ENCODE peak calls at places on chromosomes 5 and 9, in seven cellular contexts. D, E, H, O, Q, B and R are unnamed samples.
A peak's percentile ranks its signal among the peaks of the same experiment; 100 is the strongest.

GRCh38 chr5:3394046-3394597 is 201.5 kb upstream of the IRX1 start:
- DNase-seq in Q (no peak), B (no peak), O (no peak), E (no peak), D (no peak), H (no peak), R (no peak)

GRCh38 chr5:142432369-142432863 is 107.6 kb upstream of the SPRY4 start:
- DNase-seq in O (peak; percentile 69), E (no peak), B (no peak), D (peak; percentile 25), H (no peak), Q (no peak), R (no peak)

GRCh38 chr5:5141625-5142527 is 1.7 kb downstream of the ADAMTS16 start:
- DNase-seq in D (no peak), E (peak; percentile 71), O (peak; percentile 85), B (peak; percentile 66), Q (peak; percentile 46), H (peak; percentile 79), R (peak; percentile 52)

GRCh38 chr9:106482733-106483132 is 380.2 kb upstream of the ZNF462 start:
- DNase-seq in E (no peak), D (no peak), H (no peak), O (no peak), B (no peak), Q (no peak), R (no peak)

GRCh38 chr5:40797273-40798011 is 732 bp downstream of the PRKAA1 start:
- DNase-seq in E (peak; percentile 80), D (peak; percentile 82), O (peak; percentile 91), H (peak; percentile 86), B (peak; percentile 66), Q (peak; percentile 67), R (peak; percentile 61)

GRCh38 chr5:78626009-78626571 is 22.5 kb downstream of the LHFPL2 start:
- DNase-seq in Q (no peak), D (no peak), E (no peak), O (no peak), H (peak; percentile 49), B (no peak), R (no peak)

GRCh38 chr9:89372230-89372816 is 54.0 kb downstream of the SECISBP2 start:
- DNase-seq in H (no peak), O (no peak), E (peak; percentile 29), Q (peak; percentile 56), B (no peak), D (no peak), R (no peak)

GRCh38 chr5:93677344-93678021 is 63.9 kb downstream of the POU5F2 start:
- DNase-seq in E (no peak), D (peak; percentile 21), O (no peak), H (peak; percentile 96), B (no peak), Q (no peak), R (peak; percentile 90)

GRCh38 chr5:6135977-6136376 is 242.4 kb downstream of the MED10 start:
- DNase-seq in Q (no peak), O (no peak), E (no peak), D (no peak), H (no peak), B (no peak), R (no peak)

GRCh38 chr5:25028994-25029393 is 384.2 kb upstream of the CDH10 start:
- DNase-seq in H (no peak), B (no peak), O (no peak), Q (no peak), E (no peak), D (peak; percentile 13), R (no peak)

GRCh38 chr5:79202076-79202475 is 33.9 kb upstream of the JMY start:
- DNase-seq in D (no peak), O (no peak), B (no peak), E (peak; percentile 29), Q (no peak), H (peak; percentile 30), R (peak; percentile 9)

GRCh38 chr5:73433982-73434342 is 14.6 kb downstream of the FOXD1 start:
- DNase-seq in D (no peak), Q (no peak), E (no peak), H (peak; percentile 82), B (no peak), O (no peak), R (no peak)

GRCh38 chr9:95425910-95426551 is 90.7 kb downstream of the PTCH1 start:
- DNase-seq in O (no peak), E (peak; percentile 80), H (peak; percentile 25), D (no peak), Q (no peak), B (no peak), R (no peak)

GRCh38 chr5:140148508-140148907 is 22.8 kb downstream of the IGIP start:
- DNase-seq in O (no peak), Q (no peak), H (peak; percentile 13), D (no peak), B (peak; percentile 47), E (peak; percentile 44), R (peak; percentile 9)

GRCh38 chr5:72161951-72162350 is 54.7 kb downstream of the MAP1B start:
- DNase-seq in B (no peak), Q (no peak), E (no peak), D (no peak), H (no peak), O (no peak), R (no peak)

GRCh38 chr9:7058539-7058938 is 300.8 kb downstream of the KDM4C start:
- DNase-seq in E (no peak), D (no peak), Q (no peak), H (no peak), B (no peak), O (no peak), R (no peak)

GRCh38 chr5:100889896-100890295 is 13.2 kb downstream of the ST8SIA4 start:
- DNase-seq in E (no peak), H (no peak), D (no peak), O (no peak), B (no peak), Q (no peak), R (no peak)

GRCh38 chr5:137572042-137572695 is 73.0 kb upstream of the SPOCK1 start:
- DNase-seq in B (no peak), O (no peak), D (no peak), Q (no peak), H (peak; percentile 25), E (no peak), R (no peak)

GRCh38 chr5:91028518-91028956 is 354.6 kb downstream of the ARRDC3 start:
- DNase-seq in O (peak; percentile 55), D (no peak), B (no peak), E (peak; percentile 67), H (no peak), Q (no peak), R (no peak)

GRCh38 chr9:32823101-32823500 is 39.8 kb downstream of the TMEM215 start:
- DNase-seq in H (no peak), B (no peak), Q (no peak), E (no peak), O (no peak), D (no peak), R (no peak)

GRCh38 chr9:32825203-32825602 is 41.9 kb downstream of the TMEM215 start:
- DNase-seq in H (no peak), B (no peak), Q (no peak), D (no peak), E (no peak), O (no peak), R (no peak)

GRCh38 chr9:32832354-32832753 is 49.0 kb downstream of the TMEM215 start:
- DNase-seq in E (no peak), H (no peak), B (no peak), O (no peak), D (no peak), Q (no peak), R (no peak)

GRCh38 chr9:32828861-32829260 is 45.5 kb downstream of the TMEM215 start:
- DNase-seq in Q (no peak), O (no peak), E (no peak), H (no peak), B (no peak), D (no peak), R (no peak)
- H3K4me3 ChIP-seq in Q (no peak overlapping the region), O (no peak overlapping the region), E (no peak overlapping the region), H (no peak overlapping the region), B (no peak overlapping the region), D (no peak overlapping the region), R (no peak overlapping the region)

DNA sequence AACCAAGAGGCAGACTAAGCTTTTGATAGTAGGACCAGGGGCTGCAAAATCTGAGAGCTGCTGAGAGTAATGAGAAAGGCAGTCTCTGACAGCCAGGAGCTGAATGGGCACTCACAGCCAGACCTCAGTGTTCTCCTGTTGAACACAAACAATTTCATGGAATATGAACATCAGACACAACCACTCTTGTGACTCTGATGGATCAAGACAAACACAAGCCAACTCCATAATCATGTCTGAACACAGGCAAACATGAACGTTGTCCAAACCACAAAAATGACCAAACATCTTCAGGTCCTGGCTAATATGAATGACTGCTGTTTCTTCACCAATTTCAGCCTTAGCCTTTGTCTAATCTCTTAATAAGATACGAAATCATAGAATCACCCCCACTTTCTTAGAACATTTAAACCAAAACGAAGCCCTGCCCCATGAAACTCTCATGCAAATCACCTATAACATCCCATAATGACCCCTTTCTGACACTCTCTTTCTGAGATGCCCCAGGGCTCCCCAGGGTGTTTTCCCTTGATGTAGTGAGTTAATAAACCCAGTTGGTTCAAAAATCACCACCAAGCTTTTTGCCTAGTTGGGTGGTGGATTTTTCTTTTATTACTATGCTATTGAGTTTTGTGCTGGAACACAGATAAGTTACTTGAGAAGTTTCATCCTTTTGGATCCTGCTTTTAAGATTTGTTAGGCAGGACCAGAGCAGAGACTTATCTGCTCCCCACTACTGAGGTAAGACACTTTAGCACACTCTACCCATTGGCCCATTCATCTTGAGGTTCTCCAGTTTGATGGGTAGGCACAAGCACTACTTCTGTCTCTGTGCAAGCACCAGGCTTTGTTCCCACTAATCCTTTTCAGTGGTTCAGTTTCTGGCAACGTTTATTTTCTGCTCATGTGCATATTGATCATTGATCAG is 5.9 kb upstream of the ERAP2 start:
- DNase-seq in O (no peak), D (no peak), E (no peak), B (no peak), H (peak; percentile 33), Q (no peak), R (no peak)
- H3K4me3 ChIP-seq in O (no peak overlapping the region), D (no peak overlapping the region), E (no peak overlapping the region), B (no peak overlapping the region), H (no peak overlapping the region), Q (peak overlapping the region; percentile 67), R (no peak overlapping the region)

GRCh38 chr5:163293836-163294235 is 143.6 kb upstream of the CCNG1 start:
- DNase-seq in Q (no peak), E (no peak), O (no peak), H (no peak), D (no peak), B (no peak), R (no peak)
- H3K4me3 ChIP-seq in Q (no peak overlapping the region), E (no peak overlapping the region), O (no peak overlapping the region), H (no peak overlapping the region), D (no peak overlapping the region), B (no peak overlapping the region), R (no peak overlapping the region)

GRCh38 chr5:42908509-42909488 is 97.1 kb upstream of the SELENOP start:
- DNase-seq in D (peak; percentile 85), O (peak; percentile 96), Q (peak; percentile 90), H (peak; percentile 92), E (peak; percentile 89), B (peak; percentile 92), R (peak; percentile 85)

GRCh38 chr5:42912184-42912766 is 100.6 kb upstream of the SELENOP start:
- DNase-seq in O (peak; percentile 60), Q (peak; percentile 63), H (peak; percentile 68), E (peak; percentile 73), B (no peak), D (no peak), R (peak; percentile 51)

DNA sequence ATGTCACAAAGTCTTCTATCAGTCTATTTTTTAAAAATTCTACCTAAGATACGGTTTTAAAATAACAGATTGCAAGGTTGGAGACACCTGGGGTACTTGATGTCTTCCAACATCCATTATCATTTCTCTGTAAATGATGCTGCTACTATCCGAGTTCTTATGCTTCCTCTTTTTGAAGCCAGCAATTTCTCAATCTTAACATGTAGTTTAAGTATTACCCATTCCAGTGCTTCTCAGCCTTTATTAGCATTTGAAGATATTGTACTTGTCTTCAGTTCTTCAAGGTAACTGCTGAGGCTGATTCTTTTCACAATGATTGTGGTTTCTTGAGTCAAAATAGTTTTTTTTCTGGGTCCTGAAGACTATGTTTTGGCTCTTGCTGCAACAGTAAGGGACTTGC is 96.4 kb upstream of the SELENOP start:
- DNase-seq in Q (no peak), E (no peak), B (no peak), H (peak; percentile 5), O (no peak), D (no peak), R (no peak)
- H3K4me3 ChIP-seq in Q (peak overlapping the region; percentile 90), E (peak overlapping the region; percentile 42), B (no peak overlapping the region), H (no peak overlapping the region), O (peak overlapping the region; percentile 54), D (peak overlapping the region; percentile 67), R (no peak overlapping the region)